ENCODE peak calls at places on chromosome 6, in ten cellular contexts. One of them, this sample, is unnamed.

GRCh38 chr6:11364971-11365397 is 132.5 kb upstream of the NEDD9 start:
- DNase-seq in bronchial epithelial cell: no peak
- DNase-seq in GM20000: no peak
- DNase-seq in left lung: no peak
- DNase-seq in activated B cell treated with CpG ODN at 0.5 μM for 24 hours: no peak
- DNase-seq in neural progenitor cell: no peak
- DNase-seq in AG09319: no peak
- DNase-seq in adrenal gland: peak; percentile 70
- DNase-seq in stomach: no peak
- DNase-seq in psoas muscle: no peak
- DNase-seq in this sample: no peak

GRCh38 chr6:21375206-21375605 is 218.3 kb upstream of the SOX4 start:
- DNase-seq in bronchial epithelial cell: no peak
- DNase-seq in GM20000: peak; percentile 13
- DNase-seq in left lung: no peak
- DNase-seq in activated B cell treated with CpG ODN at 0.5 μM for 24 hours: no peak
- DNase-seq in neural progenitor cell: no peak
- DNase-seq in AG09319: no peak
- DNase-seq in adrenal gland: no peak
- DNase-seq in stomach: no peak
- DNase-seq in psoas muscle: no peak
- DNase-seq in this sample: no peak

GRCh38 chr6:121516331-121516730 is 80.9 kb downstream of the GJA1 start:
- DNase-seq in bronchial epithelial cell: no peak
- DNase-seq in GM20000: no peak
- DNase-seq in left lung: no peak
- DNase-seq in activated B cell treated with CpG ODN at 0.5 μM for 24 hours: no peak
- DNase-seq in neural progenitor cell: no peak
- DNase-seq in AG09319: no peak
- DNase-seq in adrenal gland: no peak
- DNase-seq in stomach: no peak
- DNase-seq in psoas muscle: no peak
- DNase-seq in this sample: no peak

GRCh38 chr6:133595076-133595868 is 293.6 kb upstream of the TCF21 start:
- DNase-seq in bronchial epithelial cell: no peak
- DNase-seq in GM20000: no peak
- DNase-seq in left lung: no peak
- DNase-seq in activated B cell treated with CpG ODN at 0.5 μM for 24 hours: no peak
- DNase-seq in neural progenitor cell: no peak
- DNase-seq in AG09319: no peak
- DNase-seq in adrenal gland: no peak
- DNase-seq in stomach: no peak
- DNase-seq in psoas muscle: no peak
- DNase-seq in this sample: peak; percentile 3

GRCh38 chr6:56555438-56555872 is 87.2 kb downstream of the DST start:
- DNase-seq in bronchial epithelial cell: no peak
- DNase-seq in GM20000: no peak
- DNase-seq in left lung: no peak
- DNase-seq in activated B cell treated with CpG ODN at 0.5 μM for 24 hours: no peak
- DNase-seq in neural progenitor cell: peak; percentile 64
- DNase-seq in AG09319: no peak
- DNase-seq in adrenal gland: peak; percentile 57
- DNase-seq in stomach: no peak
- DNase-seq in psoas muscle: no peak
- DNase-seq in this sample: no peak

GRCh38 chr6:166905013-166905412 is 51.3 kb downstream of the RNASET2 start:
- DNase-seq in bronchial epithelial cell: no peak
- DNase-seq in GM20000: peak; percentile 2
- DNase-seq in left lung: no peak
- DNase-seq in activated B cell treated with CpG ODN at 0.5 μM for 24 hours: no peak
- DNase-seq in neural progenitor cell: no peak
- DNase-seq in AG09319: no peak
- DNase-seq in adrenal gland: no peak
- DNase-seq in stomach: no peak
- DNase-seq in psoas muscle: no peak
- DNase-seq in this sample: no peak

GRCh38 chr6:169960531-169960890 is 209.1 kb downstream of the ERMARD start:
- DNase-seq in bronchial epithelial cell: no peak
- DNase-seq in GM20000: no peak
- DNase-seq in left lung: no peak
- DNase-seq in activated B cell treated with CpG ODN at 0.5 μM for 24 hours: peak; percentile 7
- DNase-seq in neural progenitor cell: no peak
- DNase-seq in AG09319: no peak
- DNase-seq in adrenal gland: peak; percentile 29
- DNase-seq in stomach: peak; percentile 24
- DNase-seq in psoas muscle: no peak
- DNase-seq in this sample: no peak

GRCh38 chr6:56193846-56194245 is 53.5 kb downstream of the COL21A1 start:
- DNase-seq in bronchial epithelial cell: peak; percentile 36
- DNase-seq in GM20000: no peak
- DNase-seq in left lung: no peak
- DNase-seq in activated B cell treated with CpG ODN at 0.5 μM for 24 hours: no peak
- DNase-seq in neural progenitor cell: no peak
- DNase-seq in AG09319: no peak
- DNase-seq in adrenal gland: no peak
- DNase-seq in stomach: no peak
- DNase-seq in psoas muscle: no peak
- DNase-seq in this sample: no peak

GRCh38 chr6:36735110-36735971 is 37.7 kb downstream of the RAB44 start:
- DNase-seq in bronchial epithelial cell: peak; percentile 92
- DNase-seq in GM20000: peak; percentile 63
- DNase-seq in left lung: peak; percentile 77
- DNase-seq in activated B cell treated with CpG ODN at 0.5 μM for 24 hours: no peak
- DNase-seq in neural progenitor cell: no peak
- DNase-seq in AG09319: peak; percentile 80
- DNase-seq in adrenal gland: peak; percentile 80
- DNase-seq in stomach: peak; percentile 72
- DNase-seq in psoas muscle: peak; percentile 85
- DNase-seq in this sample: no peak
- TF ChIP-seq CTCF in bronchial epithelial cell: peak; percentile 36
- TF ChIP-seq CTCF in GM20000: no peak
- TF ChIP-seq CTCF in left lung: no peak
- TF ChIP-seq CTCF in activated B cell treated with CpG ODN at 0.5 μM for 24 hours: no peak
- TF ChIP-seq CTCF in neural progenitor cell: no peak
- TF ChIP-seq CTCF in AG09319: peak; percentile 21
- TF ChIP-seq CTCF in adrenal gland: no peak
- TF ChIP-seq CTCF in stomach: peak; percentile 27
- TF ChIP-seq CTCF in psoas muscle: no peak
- TF ChIP-seq CTCF in this sample: no peak

DNA sequence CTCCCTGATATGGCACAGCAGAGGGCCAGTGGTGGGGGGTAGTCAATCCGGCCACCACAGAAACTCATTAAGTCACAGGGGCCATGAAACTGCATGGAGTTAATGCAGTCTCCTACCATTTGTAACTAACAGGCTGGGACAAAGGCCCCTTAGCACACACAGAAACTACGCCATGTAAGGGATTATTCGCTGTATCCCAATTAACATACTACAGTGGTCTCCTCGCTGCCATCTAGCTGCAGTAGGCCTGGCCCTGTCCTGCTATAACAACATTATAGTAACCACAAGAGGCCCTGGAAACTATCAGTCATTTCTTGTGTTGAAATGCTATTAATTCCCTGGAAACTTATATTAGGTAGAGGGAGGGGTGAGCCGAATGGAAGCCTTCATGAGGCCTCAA is 72.3 kb upstream of the CCN2 start:
- DNase-seq in bronchial epithelial cell: no peak
- DNase-seq in GM20000: no peak
- DNase-seq in left lung: no peak
- DNase-seq in activated B cell treated with CpG ODN at 0.5 μM for 24 hours: no peak
- DNase-seq in neural progenitor cell: peak; percentile 71
- DNase-seq in AG09319: no peak
- DNase-seq in adrenal gland: no peak
- DNase-seq in stomach: no peak
- DNase-seq in psoas muscle: no peak
- DNase-seq in this sample: no peak
- TF ChIP-seq CTCF in bronchial epithelial cell: no peak
- TF ChIP-seq CTCF in GM20000: no peak
- TF ChIP-seq CTCF in left lung: no peak
- TF ChIP-seq CTCF in activated B cell treated with CpG ODN at 0.5 μM for 24 hours: no peak
- TF ChIP-seq CTCF in neural progenitor cell: peak; percentile 42
- TF ChIP-seq CTCF in AG09319: no peak
- TF ChIP-seq CTCF in adrenal gland: no peak
- TF ChIP-seq CTCF in stomach: no peak
- TF ChIP-seq CTCF in psoas muscle: no peak
- TF ChIP-seq CTCF in this sample: no peak

DNA sequence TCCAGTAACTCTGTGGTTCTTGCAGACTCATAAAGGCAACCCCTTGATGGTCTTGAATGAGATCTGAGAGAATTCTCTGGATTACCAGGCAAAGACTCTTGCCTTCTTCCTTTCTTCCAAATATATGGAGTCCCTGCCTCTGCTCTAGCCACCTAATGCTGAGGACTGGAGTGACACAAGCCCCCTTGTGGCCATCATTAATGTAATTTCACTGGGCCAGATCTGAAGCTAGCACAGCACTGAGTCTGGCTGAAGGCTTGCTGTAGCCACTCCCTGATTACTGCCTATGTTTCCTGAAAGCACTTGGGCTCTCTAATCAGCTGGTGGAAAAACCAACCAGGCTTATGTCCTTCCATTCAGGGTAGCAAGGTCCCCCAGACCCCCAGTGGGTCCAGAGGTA is 559.3 kb upstream of the IRAK1BP1 start:
- DNase-seq in bronchial epithelial cell: peak; percentile 18
- DNase-seq in GM20000: no peak
- DNase-seq in left lung: no peak
- DNase-seq in activated B cell treated with CpG ODN at 0.5 μM for 24 hours: no peak
- DNase-seq in neural progenitor cell: peak; percentile 47
- DNase-seq in AG09319: no peak
- DNase-seq in adrenal gland: no peak
- DNase-seq in stomach: no peak
- DNase-seq in psoas muscle: no peak
- DNase-seq in this sample: no peak
- TF ChIP-seq CTCF in bronchial epithelial cell: peak; percentile 30
- TF ChIP-seq CTCF in GM20000: no peak
- TF ChIP-seq CTCF in left lung: no peak
- TF ChIP-seq CTCF in activated B cell treated with CpG ODN at 0.5 μM for 24 hours: no peak
- TF ChIP-seq CTCF in neural progenitor cell: peak; percentile 42
- TF ChIP-seq CTCF in AG09319: no peak
- TF ChIP-seq CTCF in adrenal gland: no peak
- TF ChIP-seq CTCF in stomach: no peak
- TF ChIP-seq CTCF in psoas muscle: no peak
- TF ChIP-seq CTCF in this sample: no peak

GRCh38 chr6:14620522-14620921 is 502.9 kb downstream of the CD83 start:
- DNase-seq in bronchial epithelial cell: no peak
- DNase-seq in GM20000: no peak
- DNase-seq in left lung: no peak
- DNase-seq in activated B cell treated with CpG ODN at 0.5 μM for 24 hours: no peak
- DNase-seq in neural progenitor cell: peak; percentile 55
- DNase-seq in AG09319: no peak
- DNase-seq in adrenal gland: no peak
- DNase-seq in stomach: no peak
- DNase-seq in psoas muscle: no peak
- DNase-seq in this sample: peak; percentile 50
- TF ChIP-seq CTCF in bronchial epithelial cell: no peak
- TF ChIP-seq CTCF in GM20000: no peak
- TF ChIP-seq CTCF in left lung: no peak
- TF ChIP-seq CTCF in activated B cell treated with CpG ODN at 0.5 μM for 24 hours: no peak
- TF ChIP-seq CTCF in neural progenitor cell: no peak
- TF ChIP-seq CTCF in AG09319: no peak
- TF ChIP-seq CTCF in adrenal gland: no peak
- TF ChIP-seq CTCF in stomach: no peak
- TF ChIP-seq CTCF in psoas muscle: no peak
- TF ChIP-seq CTCF in this sample: no peak

DNA sequence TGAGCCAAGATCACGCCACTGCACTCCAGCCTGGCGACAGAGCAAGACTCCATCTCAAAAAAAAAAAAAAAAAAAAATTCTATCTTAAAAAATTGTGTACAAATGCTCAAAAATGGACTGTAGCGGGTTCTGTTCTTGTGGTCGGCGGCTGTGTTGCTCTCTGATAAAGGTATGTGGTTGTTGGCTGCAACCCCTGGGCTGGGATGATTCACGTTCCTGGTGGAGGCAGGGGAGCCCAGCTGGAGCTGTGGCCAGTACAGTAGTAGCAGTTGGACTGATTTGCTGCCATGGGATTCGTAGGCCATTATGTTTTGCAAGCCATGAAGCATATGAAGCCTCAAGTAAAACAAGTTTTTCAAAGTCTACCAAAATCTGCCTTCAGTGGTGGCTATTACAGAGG is 22.3 kb downstream of the MDN1 start:
- DNase-seq in bronchial epithelial cell: no peak
- DNase-seq in GM20000: no peak
- DNase-seq in left lung: no peak
- DNase-seq in activated B cell treated with CpG ODN at 0.5 μM for 24 hours: no peak
- DNase-seq in neural progenitor cell: no peak
- DNase-seq in AG09319: no peak
- DNase-seq in adrenal gland: no peak
- DNase-seq in stomach: no peak
- DNase-seq in psoas muscle: peak; percentile 47
- DNase-seq in this sample: no peak
- TF ChIP-seq CTCF in bronchial epithelial cell: no peak
- TF ChIP-seq CTCF in GM20000: no peak
- TF ChIP-seq CTCF in left lung: no peak
- TF ChIP-seq CTCF in activated B cell treated with CpG ODN at 0.5 μM for 24 hours: no peak
- TF ChIP-seq CTCF in neural progenitor cell: no peak
- TF ChIP-seq CTCF in AG09319: no peak
- TF ChIP-seq CTCF in adrenal gland: no peak
- TF ChIP-seq CTCF in stomach: no peak
- TF ChIP-seq CTCF in psoas muscle: no peak
- TF ChIP-seq CTCF in this sample: no peak

DNA sequence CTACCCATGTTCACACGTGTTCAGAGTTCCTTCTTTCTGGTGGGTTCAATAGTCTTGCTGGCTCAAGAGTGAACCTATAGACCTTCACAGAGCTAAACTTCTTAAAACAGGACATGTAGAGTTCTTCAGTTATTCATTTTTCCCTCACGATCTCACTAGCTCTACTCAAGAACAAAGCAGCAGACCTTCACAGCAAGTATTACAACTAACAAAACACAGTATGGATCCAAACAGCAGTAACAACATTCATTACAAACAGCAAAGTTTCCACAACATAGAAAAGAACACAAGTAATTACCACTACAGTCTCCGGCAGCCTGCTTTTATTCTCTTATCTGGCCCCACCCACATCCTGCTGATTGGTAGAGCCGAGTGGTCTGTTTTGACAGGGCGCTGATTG is 39.5 kb upstream of the MCUR1 start:
- DNase-seq in bronchial epithelial cell: no peak
- DNase-seq in GM20000: no peak
- DNase-seq in left lung: no peak
- DNase-seq in activated B cell treated with CpG ODN at 0.5 μM for 24 hours: no peak
- DNase-seq in neural progenitor cell: no peak
- DNase-seq in AG09319: no peak
- DNase-seq in adrenal gland: no peak
- DNase-seq in stomach: no peak
- DNase-seq in psoas muscle: no peak
- DNase-seq in this sample: no peak
- TF ChIP-seq CTCF in bronchial epithelial cell: no peak
- TF ChIP-seq CTCF in GM20000: no peak
- TF ChIP-seq CTCF in left lung: no peak
- TF ChIP-seq CTCF in activated B cell treated with CpG ODN at 0.5 μM for 24 hours: no peak
- TF ChIP-seq CTCF in neural progenitor cell: no peak
- TF ChIP-seq CTCF in AG09319: no peak
- TF ChIP-seq CTCF in adrenal gland: no peak
- TF ChIP-seq CTCF in stomach: no peak
- TF ChIP-seq CTCF in psoas muscle: no peak
- TF ChIP-seq CTCF in this sample: no peak